ENCODE peak calls at places on chromosomes 5 and 9, in six cellular contexts. One of them, this sample, is unnamed.

GRCh38 chr5:23302438-23302837 is 205.0 kb upstream of the PRDM9 start:
- DNase-seq in BE2C: no peak
- DNase-seq in T-helper 17 cell: no peak
- DNase-seq in colonic mucosa: no peak
- DNase-seq in ELR: no peak
- DNase-seq in cerebellar nuclear complex: no peak
- DNase-seq in this sample: no peak

GRCh38 chr5:111668713-111669112 is 88.3 kb downstream of the NREP start:
- DNase-seq in BE2C: no peak
- DNase-seq in ELR: peak; percentile 62
- DNase-seq in cerebellar nuclear complex: no peak
- DNase-seq in T-helper 17 cell: no peak
- DNase-seq in colonic mucosa: no peak
- DNase-seq in this sample: no peak

GRCh38 chr5:96928931-96929708 is 6.8 kb upstream of the LNPEP start:
- DNase-seq in BE2C: no peak
- DNase-seq in colonic mucosa: no peak
- DNase-seq in cerebellar nuclear complex: no peak
- DNase-seq in T-helper 17 cell: no peak
- DNase-seq in ELR: no peak
- DNase-seq in this sample: peak; percentile 15

GRCh38 chr5:35198096-35198495 is 32.2 kb downstream of the PRLR start:
- DNase-seq in T-helper 17 cell: no peak
- DNase-seq in ELR: peak; percentile 35
- DNase-seq in BE2C: no peak
- DNase-seq in cerebellar nuclear complex: no peak
- DNase-seq in colonic mucosa: peak; percentile 83
- DNase-seq in this sample: no peak

GRCh38 chr9:19271081-19271480 is 40.6 kb downstream of the DENND4C start:
- DNase-seq in T-helper 17 cell: no peak
- DNase-seq in BE2C: no peak
- DNase-seq in cerebellar nuclear complex: no peak
- DNase-seq in colonic mucosa: no peak
- DNase-seq in ELR: no peak
- DNase-seq in this sample: no peak

GRCh38 chr5:150801117-150801927 is 22.8 kb downstream of the SMIM3 start:
- DNase-seq in colonic mucosa: peak; percentile 37
- DNase-seq in ELR: peak; percentile 83
- DNase-seq in T-helper 17 cell: no peak
- DNase-seq in cerebellar nuclear complex: peak; percentile 7
- DNase-seq in BE2C: peak; percentile 35
- DNase-seq in this sample: peak; percentile 49

GRCh38 chr5:35438786-35439185 is 178.9 kb upstream of the SPEF2 start:
- DNase-seq in ELR: no peak
- DNase-seq in colonic mucosa: no peak
- DNase-seq in T-helper 17 cell: no peak
- DNase-seq in cerebellar nuclear complex: no peak
- DNase-seq in BE2C: no peak
- DNase-seq in this sample: no peak

GRCh38 chr9:4572184-4572826 is 82.0 kb downstream of the SLC1A1 start:
- DNase-seq in cerebellar nuclear complex: no peak
- DNase-seq in T-helper 17 cell: no peak
- DNase-seq in ELR: no peak
- DNase-seq in colonic mucosa: no peak
- DNase-seq in BE2C: no peak
- DNase-seq in this sample: no peak

GRCh38 chr5:60763061-60763460 is 63.1 kb upstream of the DEPDC1B start:
- DNase-seq in colonic mucosa: no peak
- DNase-seq in T-helper 17 cell: no peak
- DNase-seq in cerebellar nuclear complex: no peak
- DNase-seq in BE2C: no peak
- DNase-seq in ELR: no peak
- DNase-seq in this sample: no peak

GRCh38 chr9:12464910-12465512 is 228.2 kb upstream of the TYRP1 start:
- DNase-seq in cerebellar nuclear complex: no peak
- DNase-seq in T-helper 17 cell: no peak
- DNase-seq in ELR: peak; percentile 25
- DNase-seq in BE2C: peak; percentile 13
- DNase-seq in colonic mucosa: no peak
- DNase-seq in this sample: peak; percentile 33

GRCh38 chr5:154573011-154573410 is 95.0 kb upstream of the HAND1 start:
- DNase-seq in T-helper 17 cell: no peak
- DNase-seq in cerebellar nuclear complex: no peak
- DNase-seq in colonic mucosa: no peak
- DNase-seq in ELR: no peak
- DNase-seq in BE2C: peak; percentile 16
- DNase-seq in this sample: no peak

GRCh38 chr5:176365663-176366574 is 632 bp downstream of the ARL10 start:
- DNase-seq in T-helper 17 cell: peak; percentile 17
- DNase-seq in colonic mucosa: peak; percentile 39
- DNase-seq in cerebellar nuclear complex: no peak
- DNase-seq in ELR: peak; percentile 63
- DNase-seq in BE2C: peak; percentile 40
- DNase-seq in this sample: no peak

GRCh38 chr9:130172161-130172857 is at the start of gene NCS1:
- DNase-seq in cerebellar nuclear complex: no peak
- DNase-seq in BE2C: peak; percentile 90
- DNase-seq in colonic mucosa: peak; percentile 73
- DNase-seq in ELR: peak; percentile 77
- DNase-seq in T-helper 17 cell: peak; percentile 27
- DNase-seq in this sample: no peak

GRCh38 chr9:132434875-132435274 is 24.9 kb downstream of the CFAP77 start:
- DNase-seq in BE2C: no peak
- DNase-seq in colonic mucosa: no peak
- DNase-seq in T-helper 17 cell: no peak
- DNase-seq in cerebellar nuclear complex: no peak
- DNase-seq in ELR: no peak
- DNase-seq in this sample: no peak

GRCh38 chr9:121871431-121872025 is 220.1 kb downstream of the DAB2IP start:
- DNase-seq in cerebellar nuclear complex: no peak
- DNase-seq in BE2C: no peak
- DNase-seq in colonic mucosa: no peak
- DNase-seq in T-helper 17 cell: no peak
- DNase-seq in ELR: peak; percentile 70
- DNase-seq in this sample: no peak

GRCh38 chr9:93080406-93080805 is 15.6 kb upstream of the CARD19 start:
- DNase-seq in colonic mucosa: no peak
- DNase-seq in BE2C: no peak
- DNase-seq in T-helper 17 cell: no peak
- DNase-seq in ELR: no peak
- DNase-seq in cerebellar nuclear complex: no peak
- DNase-seq in this sample: no peak

GRCh38 chr9:129270205-129270604 is 92.1 kb upstream of the IER5L start:
- DNase-seq in BE2C: no peak
- DNase-seq in cerebellar nuclear complex: no peak
- DNase-seq in ELR: no peak
- DNase-seq in T-helper 17 cell: no peak
- DNase-seq in colonic mucosa: no peak
- DNase-seq in this sample: peak; percentile 97

GRCh38 chr5:169606279-169606678 is 22.7 kb downstream of the SPDL1 start:
- DNase-seq in cerebellar nuclear complex: no peak
- DNase-seq in BE2C: no peak
- DNase-seq in T-helper 17 cell: no peak
- DNase-seq in colonic mucosa: no peak
- DNase-seq in ELR: no peak
- DNase-seq in this sample: no peak